ENCODE peak calls at places on chromosomes 5 and 9, in ten cellular contexts. One of them, this sample, is unnamed.

GRCh38 chr9:93329632-93330286 is 121.7 kb upstream of the FAM120A start:
- DNase-seq in lung: no peak
- DNase-seq in AG04449: no peak
- DNase-seq in dorsolateral prefrontal cortex: no peak
- DNase-seq in GM23338: no peak
- DNase-seq in GM12865: no peak
- DNase-seq in tibial nerve: no peak
- DNase-seq in LNCaP clone FGC: peak
- DNase-seq in testis: no peak
- DNase-seq in coronary artery: no peak
- DNase-seq in this sample: no peak

GRCh38 chr9:93159601-93160418 is 24.1 kb upstream of the WNK2 start:
- DNase-seq in LNCaP clone FGC: peak
- DNase-seq in lung: peak
- DNase-seq in dorsolateral prefrontal cortex: peak
- DNase-seq in AG04449: no peak
- DNase-seq in tibial nerve: peak
- DNase-seq in GM23338: peak
- DNase-seq in coronary artery: no peak
- DNase-seq in GM12865: peak
- DNase-seq in testis: peak
- DNase-seq in this sample: peak

GRCh38 chr5:13910227-13910626 is 34.3 kb downstream of the DNAH5 start:
- DNase-seq in AG04449: no peak
- DNase-seq in lung: no peak
- DNase-seq in testis: no peak
- DNase-seq in GM23338: no peak
- DNase-seq in tibial nerve: no peak
- DNase-seq in dorsolateral prefrontal cortex: no peak
- DNase-seq in LNCaP clone FGC: no peak
- DNase-seq in coronary artery: no peak
- DNase-seq in GM12865: no peak
- DNase-seq in this sample: no peak

GRCh38 chr5:151664694-151665583 is 21.8 kb downstream of the SPARC start:
- DNase-seq in testis: no peak
- DNase-seq in GM12865: no peak
- DNase-seq in dorsolateral prefrontal cortex: no peak
- DNase-seq in lung: no peak
- DNase-seq in LNCaP clone FGC: no peak
- DNase-seq in GM23338: no peak
- DNase-seq in coronary artery: no peak
- DNase-seq in tibial nerve: no peak
- DNase-seq in AG04449: no peak
- DNase-seq in this sample: no peak

GRCh38 chr5:56817306-56817986 is 2.1 kb downstream of the MAP3K1 start:
- DNase-seq in lung: no peak
- DNase-seq in GM23338: no peak
- DNase-seq in AG04449: no peak
- DNase-seq in coronary artery: no peak
- DNase-seq in tibial nerve: no peak
- DNase-seq in GM12865: no peak
- DNase-seq in dorsolateral prefrontal cortex: no peak
- DNase-seq in testis: no peak
- DNase-seq in LNCaP clone FGC: no peak
- DNase-seq in this sample: no peak

GRCh38 chr9:32706004-32706749 is 70.7 kb upstream of the TAF1L start:
- DNase-seq in dorsolateral prefrontal cortex: no peak
- DNase-seq in testis: no peak
- DNase-seq in GM23338: peak
- DNase-seq in coronary artery: no peak
- DNase-seq in tibial nerve: no peak
- DNase-seq in GM12865: no peak
- DNase-seq in AG04449: no peak
- DNase-seq in LNCaP clone FGC: no peak
- DNase-seq in lung: no peak
- DNase-seq in this sample: no peak

GRCh38 chr9:129983891-129984290 is 59.1 kb downstream of the FNBP1 start:
- DNase-seq in GM12865: no peak
- DNase-seq in coronary artery: no peak
- DNase-seq in lung: no peak
- DNase-seq in dorsolateral prefrontal cortex: no peak
- DNase-seq in LNCaP clone FGC: no peak
- DNase-seq in testis: no peak
- DNase-seq in AG04449: no peak
- DNase-seq in tibial nerve: no peak
- DNase-seq in GM23338: no peak
- DNase-seq in this sample: no peak

GRCh38 chr9:125784286-125785049 is 37.3 kb downstream of the PBX3 start:
- DNase-seq in testis: no peak
- DNase-seq in GM12865: no peak
- DNase-seq in dorsolateral prefrontal cortex: no peak
- DNase-seq in coronary artery: no peak
- DNase-seq in GM23338: no peak
- DNase-seq in tibial nerve: no peak
- DNase-seq in lung: no peak
- DNase-seq in AG04449: no peak
- DNase-seq in LNCaP clone FGC: no peak
- DNase-seq in this sample: no peak

GRCh38 chr9:76800901-76801300 is 36.7 kb downstream of the PCA3 start:
- DNase-seq in testis: no peak
- DNase-seq in lung: no peak
- DNase-seq in LNCaP clone FGC: no peak
- DNase-seq in dorsolateral prefrontal cortex: no peak
- DNase-seq in GM23338: no peak
- DNase-seq in GM12865: no peak
- DNase-seq in tibial nerve: no peak
- DNase-seq in coronary artery: no peak
- DNase-seq in AG04449: no peak
- DNase-seq in this sample: no peak

GRCh38 chr5:1414311-1415058 is 30.8 kb downstream of the SLC6A3 start:
- DNase-seq in dorsolateral prefrontal cortex: no peak
- DNase-seq in coronary artery: no peak
- DNase-seq in GM12865: peak
- DNase-seq in LNCaP clone FGC: no peak
- DNase-seq in testis: no peak
- DNase-seq in GM23338: peak
- DNase-seq in tibial nerve: no peak
- DNase-seq in AG04449: no peak
- DNase-seq in lung: no peak
- DNase-seq in this sample: no peak

GRCh38 chr9:100590481-100590880 is 12.6 kb downstream of the CAVIN4 start:
- DNase-seq in lung: no peak
- DNase-seq in GM12865: no peak
- DNase-seq in AG04449: no peak
- DNase-seq in GM23338: no peak
- DNase-seq in dorsolateral prefrontal cortex: no peak
- DNase-seq in LNCaP clone FGC: no peak
- DNase-seq in testis: no peak
- DNase-seq in tibial nerve: no peak
- DNase-seq in coronary artery: no peak
- DNase-seq in this sample: no peak

GRCh38 chr9:21817176-21817575 is 14.7 kb downstream of the MTAP start:
- DNase-seq in GM23338: no peak
- DNase-seq in lung: no peak
- DNase-seq in AG04449: no peak
- DNase-seq in dorsolateral prefrontal cortex: no peak
- DNase-seq in GM12865: no peak
- DNase-seq in testis: no peak
- DNase-seq in LNCaP clone FGC: no peak
- DNase-seq in tibial nerve: no peak
- DNase-seq in coronary artery: no peak
- DNase-seq in this sample: no peak

GRCh38 chr9:79446540-79447307 is 125.0 kb upstream of the TLE4 start:
- DNase-seq in coronary artery: no peak
- DNase-seq in lung: no peak
- DNase-seq in tibial nerve: no peak
- DNase-seq in testis: no peak
- DNase-seq in GM12865: no peak
- DNase-seq in AG04449: no peak
- DNase-seq in dorsolateral prefrontal cortex: no peak
- DNase-seq in LNCaP clone FGC: no peak
- DNase-seq in GM23338: no peak
- DNase-seq in this sample: no peak

GRCh38 chr5:33691846-33692245 is 199.9 kb downstream of the ADAMTS12 start:
- DNase-seq in tibial nerve: no peak
- DNase-seq in LNCaP clone FGC: no peak
- DNase-seq in GM23338: no peak
- DNase-seq in dorsolateral prefrontal cortex: no peak
- DNase-seq in coronary artery: no peak
- DNase-seq in testis: no peak
- DNase-seq in lung: no peak
- DNase-seq in AG04449: no peak
- DNase-seq in GM12865: no peak
- DNase-seq in this sample: no peak

GRCh38 chr9:20437466-20437865 is 184.8 kb downstream of the MLLT3 start:
- DNase-seq in LNCaP clone FGC: peak
- DNase-seq in dorsolateral prefrontal cortex: no peak
- DNase-seq in GM23338: no peak
- DNase-seq in testis: no peak
- DNase-seq in coronary artery: no peak
- DNase-seq in AG04449: peak
- DNase-seq in GM12865: no peak
- DNase-seq in tibial nerve: no peak
- DNase-seq in lung: no peak
- DNase-seq in this sample: no peak

GRCh38 chr5:83475540-83476469 is 4.3 kb downstream of the VCAN start:
- DNase-seq in testis: no peak
- DNase-seq in lung: no peak
- DNase-seq in dorsolateral prefrontal cortex: no peak
- DNase-seq in LNCaP clone FGC: no peak
- DNase-seq in GM12865: no peak
- DNase-seq in coronary artery: no peak
- DNase-seq in GM23338: peak
- DNase-seq in AG04449: peak
- DNase-seq in tibial nerve: no peak
- DNase-seq in this sample: no peak

GRCh38 chr9:36855443-36856315 is 178.4 kb downstream of the PAX5 start:
- DNase-seq in lung: no peak
- DNase-seq in AG04449: no peak
- DNase-seq in coronary artery: no peak
- DNase-seq in LNCaP clone FGC: no peak
- DNase-seq in GM23338: peak
- DNase-seq in tibial nerve: no peak
- DNase-seq in dorsolateral prefrontal cortex: no peak
- DNase-seq in testis: no peak
- DNase-seq in GM12865: peak
- DNase-seq in this sample: no peak
- TF ChIP-seq CTCF in lung: no peak
- TF ChIP-seq CTCF in AG04449: no peak
- TF ChIP-seq CTCF in coronary artery: no peak
- TF ChIP-seq CTCF in LNCaP clone FGC: peak
- TF ChIP-seq CTCF in GM23338: peak
- TF ChIP-seq CTCF in tibial nerve: no peak
- TF ChIP-seq CTCF in dorsolateral prefrontal cortex: no peak
- TF ChIP-seq CTCF in testis: no peak
- TF ChIP-seq CTCF in GM12865: peak
- TF ChIP-seq CTCF in this sample: no peak

DNA sequence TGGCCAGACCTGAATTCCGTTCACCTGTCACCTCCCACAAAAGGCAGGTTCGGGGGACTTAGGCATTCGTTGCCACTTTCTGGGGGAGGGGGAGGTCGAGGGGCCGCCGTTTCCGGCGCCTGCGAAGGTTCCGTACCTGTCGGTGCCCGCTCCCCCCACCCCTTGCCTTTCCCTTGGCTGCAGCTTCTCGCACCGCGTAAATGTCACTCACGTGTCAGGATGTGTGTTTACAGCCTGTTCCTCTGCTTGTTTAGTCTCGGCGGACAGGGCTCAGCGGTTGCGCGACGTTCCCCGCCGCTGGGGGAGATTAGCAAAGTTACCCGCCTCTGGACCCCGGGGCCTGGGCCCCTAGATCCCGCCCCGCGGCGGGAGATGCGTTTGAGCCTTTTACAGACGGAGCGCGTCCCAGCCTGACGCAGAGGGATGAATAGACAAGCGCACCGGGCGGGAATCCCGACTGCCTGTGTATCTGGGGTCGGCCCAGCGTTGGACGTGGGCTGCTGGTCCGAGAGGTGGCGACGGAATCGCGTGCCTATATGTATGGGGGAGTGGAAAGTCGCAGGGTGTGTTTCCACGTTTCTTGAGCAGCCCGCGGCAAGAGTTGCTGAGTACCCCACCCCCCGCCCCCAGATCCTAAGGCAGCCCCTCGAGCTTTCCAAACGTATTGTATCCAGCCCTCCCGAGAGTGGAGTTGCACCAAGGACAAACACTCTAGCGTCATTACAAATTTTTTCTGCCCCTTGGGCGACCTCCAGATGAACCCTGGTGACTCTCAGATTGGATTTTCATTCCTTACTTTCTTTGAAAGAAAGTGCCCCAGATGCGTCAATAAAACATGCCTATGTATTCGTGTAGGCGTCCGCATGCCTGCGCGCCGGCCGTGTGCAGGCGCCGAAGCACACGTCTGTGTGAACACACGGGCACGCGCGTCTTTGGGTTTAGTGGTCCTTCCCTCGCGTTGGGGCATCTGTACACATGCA is 2.4 kb upstream of the LHX2 start:
- DNase-seq in GM12865: no peak
- DNase-seq in AG04449: no peak
- DNase-seq in coronary artery: no peak
- DNase-seq in lung: no peak
- DNase-seq in LNCaP clone FGC: no peak
- DNase-seq in tibial nerve: no peak
- DNase-seq in GM23338: peak
- DNase-seq in dorsolateral prefrontal cortex: no peak
- DNase-seq in testis: no peak
- DNase-seq in this sample: no peak
- H3K4me3 ChIP-seq in GM12865: no peak
- H3K4me3 ChIP-seq in AG04449: no peak
- H3K4me3 ChIP-seq in coronary artery: peak
- H3K4me3 ChIP-seq in lung: no peak
- H3K4me3 ChIP-seq in LNCaP clone FGC: peak
- H3K4me3 ChIP-seq in tibial nerve: no peak
- H3K4me3 ChIP-seq in GM23338: peak
- H3K4me3 ChIP-seq in dorsolateral prefrontal cortex: peak
- H3K4me3 ChIP-seq in testis: peak
- H3K4me3 ChIP-seq in this sample: no peak

DNA sequence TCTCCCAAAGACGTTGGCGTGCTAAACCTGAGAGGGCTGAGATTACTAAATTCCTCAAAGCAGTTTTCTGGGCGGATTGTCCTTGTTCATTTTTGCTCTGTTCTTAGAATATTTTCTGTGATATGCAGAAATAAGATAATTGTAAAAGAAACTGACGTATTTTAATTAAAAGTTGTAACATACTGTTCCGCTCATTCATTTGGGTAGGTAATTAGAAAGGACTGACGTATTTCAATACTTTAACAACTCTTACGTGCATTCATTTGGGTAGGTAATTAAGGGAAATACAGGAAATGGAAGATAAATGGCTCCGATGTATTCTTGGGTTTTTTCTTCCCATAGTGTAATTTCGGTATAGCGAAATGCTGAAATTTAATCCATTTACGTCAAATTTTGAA is 1.1 kb downstream of the OSTF1 start:
- DNase-seq in coronary artery: no peak
- DNase-seq in GM23338: no peak
- DNase-seq in testis: no peak
- DNase-seq in AG04449: no peak
- DNase-seq in GM12865: no peak
- DNase-seq in lung: no peak
- DNase-seq in tibial nerve: no peak
- DNase-seq in LNCaP clone FGC: no peak
- DNase-seq in dorsolateral prefrontal cortex: no peak
- DNase-seq in this sample: no peak
- TF ChIP-seq CTCF in coronary artery: no peak
- TF ChIP-seq CTCF in GM23338: no peak
- TF ChIP-seq CTCF in testis: no peak
- TF ChIP-seq CTCF in AG04449: no peak
- TF ChIP-seq CTCF in GM12865: no peak
- TF ChIP-seq CTCF in lung: no peak
- TF ChIP-seq CTCF in tibial nerve: no peak
- TF ChIP-seq CTCF in LNCaP clone FGC: no peak
- TF ChIP-seq CTCF in dorsolateral prefrontal cortex: no peak
- TF ChIP-seq CTCF in this sample: no peak

GRCh38 chr9:35730486-35730854 is 1.5 kb downstream of the TLN1 start:
- DNase-seq in dorsolateral prefrontal cortex: no peak
- DNase-seq in GM23338: no peak
- DNase-seq in LNCaP clone FGC: no peak
- DNase-seq in lung: no peak
- DNase-seq in GM12865: no peak
- DNase-seq in tibial nerve: no peak
- DNase-seq in AG04449: no peak
- DNase-seq in testis: no peak
- DNase-seq in coronary artery: no peak
- DNase-seq in this sample: no peak
- H3K4me3 ChIP-seq in dorsolateral prefrontal cortex: peak
- H3K4me3 ChIP-seq in GM23338: peak
- H3K4me3 ChIP-seq in LNCaP clone FGC: no peak
- H3K4me3 ChIP-seq in lung: peak
- H3K4me3 ChIP-seq in GM12865: peak
- H3K4me3 ChIP-seq in tibial nerve: peak
- H3K4me3 ChIP-seq in AG04449: peak
- H3K4me3 ChIP-seq in testis: no peak
- H3K4me3 ChIP-seq in coronary artery: peak
- H3K4me3 ChIP-seq in this sample: no peak